ENCODE peak calls at places on chromosomes 6 and 20, in eight cellular contexts. One of them, this sample, is unnamed.

GRCh38 chr6:142015011-142015410 is 117.7 kb upstream of the GJE1 start:
- DNase-seq in Peyer's patch: no peak
- DNase-seq in GM20000: no peak
- DNase-seq in astrocyte of the cerebellum: no peak
- DNase-seq in dorsolateral prefrontal cortex: no peak
- DNase-seq in HCT116: peak
- DNase-seq in nephron progenitor cell: no peak
- DNase-seq in progenitor cell of endocrine pancreas: no peak
- DNase-seq in this sample: no peak

GRCh38 chr20:51385941-51386530 is 156.5 kb downstream of the NFATC2 start:
- DNase-seq in Peyer's patch: peak
- DNase-seq in GM20000: peak
- DNase-seq in astrocyte of the cerebellum: no peak
- DNase-seq in dorsolateral prefrontal cortex: no peak
- DNase-seq in HCT116: peak
- DNase-seq in nephron progenitor cell: no peak
- DNase-seq in progenitor cell of endocrine pancreas: no peak
- DNase-seq in this sample: no peak

GRCh38 chr6:111761783-111762312 is 111.4 kb downstream of the FYN start:
- DNase-seq in Peyer's patch: peak
- DNase-seq in GM20000: peak
- DNase-seq in astrocyte of the cerebellum: no peak
- DNase-seq in dorsolateral prefrontal cortex: no peak
- DNase-seq in HCT116: no peak
- DNase-seq in nephron progenitor cell: no peak
- DNase-seq in progenitor cell of endocrine pancreas: no peak
- DNase-seq in this sample: no peak

GRCh38 chr6:142958343-142958742 is 13.4 kb upstream of the HIVEP2 start:
- DNase-seq in Peyer's patch: no peak
- DNase-seq in GM20000: no peak
- DNase-seq in astrocyte of the cerebellum: no peak
- DNase-seq in dorsolateral prefrontal cortex: no peak
- DNase-seq in HCT116: no peak
- DNase-seq in nephron progenitor cell: no peak
- DNase-seq in progenitor cell of endocrine pancreas: no peak
- DNase-seq in this sample: no peak

GRCh38 chr6:16236648-16237199 is 1.7 kb upstream of the GMPR start:
- DNase-seq in Peyer's patch: peak
- DNase-seq in GM20000: peak
- DNase-seq in astrocyte of the cerebellum: peak
- DNase-seq in dorsolateral prefrontal cortex: no peak
- DNase-seq in HCT116: no peak
- DNase-seq in nephron progenitor cell: no peak
- DNase-seq in progenitor cell of endocrine pancreas: no peak
- DNase-seq in this sample: no peak

GRCh38 chr20:4113996-4114603 is 98.7 kb upstream of the RNF24 start:
- DNase-seq in Peyer's patch: no peak
- DNase-seq in GM20000: no peak
- DNase-seq in astrocyte of the cerebellum: no peak
- DNase-seq in dorsolateral prefrontal cortex: no peak
- DNase-seq in HCT116: no peak
- DNase-seq in nephron progenitor cell: no peak
- DNase-seq in progenitor cell of endocrine pancreas: no peak
- DNase-seq in this sample: no peak

GRCh38 chr6:17908831-17909230 is 78.6 kb downstream of the KIF13A start:
- DNase-seq in Peyer's patch: no peak
- DNase-seq in GM20000: no peak
- DNase-seq in astrocyte of the cerebellum: no peak
- DNase-seq in dorsolateral prefrontal cortex: no peak
- DNase-seq in HCT116: no peak
- DNase-seq in nephron progenitor cell: no peak
- DNase-seq in progenitor cell of endocrine pancreas: no peak
- DNase-seq in this sample: no peak

GRCh38 chr6:134516582-134516981 is 198.7 kb upstream of the SGK1 start:
- DNase-seq in Peyer's patch: no peak
- DNase-seq in GM20000: no peak
- DNase-seq in astrocyte of the cerebellum: no peak
- DNase-seq in dorsolateral prefrontal cortex: no peak
- DNase-seq in HCT116: no peak
- DNase-seq in nephron progenitor cell: no peak
- DNase-seq in progenitor cell of endocrine pancreas: no peak
- DNase-seq in this sample: no peak

GRCh38 chr20:61902213-61902869 is 163.3 kb downstream of the TAF4 start:
- DNase-seq in Peyer's patch: no peak
- DNase-seq in GM20000: no peak
- DNase-seq in astrocyte of the cerebellum: no peak
- DNase-seq in dorsolateral prefrontal cortex: no peak
- DNase-seq in HCT116: no peak
- DNase-seq in nephron progenitor cell: no peak
- DNase-seq in progenitor cell of endocrine pancreas: no peak
- DNase-seq in this sample: no peak

GRCh38 chr20:41392295-41392694 is 25.7 kb upstream of the EMILIN3 start:
- DNase-seq in Peyer's patch: no peak
- DNase-seq in GM20000: no peak
- DNase-seq in astrocyte of the cerebellum: no peak
- DNase-seq in dorsolateral prefrontal cortex: no peak
- DNase-seq in HCT116: no peak
- DNase-seq in nephron progenitor cell: no peak
- DNase-seq in progenitor cell of endocrine pancreas: no peak
- DNase-seq in this sample: no peak

GRCh38 chr6:35185302-35185681 is 28.5 kb upstream of the SCUBE3 start:
- DNase-seq in Peyer's patch: no peak
- DNase-seq in GM20000: no peak
- DNase-seq in astrocyte of the cerebellum: no peak
- DNase-seq in dorsolateral prefrontal cortex: no peak
- DNase-seq in HCT116: no peak
- DNase-seq in nephron progenitor cell: no peak
- DNase-seq in progenitor cell of endocrine pancreas: no peak
- DNase-seq in this sample: no peak

GRCh38 chr6:106520711-106521367 is 108.5 kb downstream of the RTN4IP1 start:
- DNase-seq in Peyer's patch: peak
- DNase-seq in GM20000: peak
- DNase-seq in astrocyte of the cerebellum: no peak
- DNase-seq in dorsolateral prefrontal cortex: no peak
- DNase-seq in HCT116: no peak
- DNase-seq in nephron progenitor cell: no peak
- DNase-seq in progenitor cell of endocrine pancreas: no peak
- DNase-seq in this sample: peak

GRCh38 chr20:8330785-8331699 is 199.0 kb downstream of the PLCB1 start:
- DNase-seq in Peyer's patch: no peak
- DNase-seq in GM20000: no peak
- DNase-seq in astrocyte of the cerebellum: no peak
- DNase-seq in dorsolateral prefrontal cortex: no peak
- DNase-seq in HCT116: no peak
- DNase-seq in nephron progenitor cell: peak
- DNase-seq in progenitor cell of endocrine pancreas: no peak
- DNase-seq in this sample: no peak

GRCh38 chr20:38175221-38176030 is 10.4 kb upstream of the TGM2 start:
- DNase-seq in Peyer's patch: no peak
- DNase-seq in GM20000: no peak
- DNase-seq in astrocyte of the cerebellum: no peak
- DNase-seq in dorsolateral prefrontal cortex: no peak
- DNase-seq in HCT116: no peak
- DNase-seq in nephron progenitor cell: peak
- DNase-seq in progenitor cell of endocrine pancreas: no peak
- DNase-seq in this sample: no peak

GRCh38 chr20:54345817-54346216 is 129.6 kb upstream of the DOK5 start:
- DNase-seq in Peyer's patch: no peak
- DNase-seq in GM20000: no peak
- DNase-seq in astrocyte of the cerebellum: no peak
- DNase-seq in dorsolateral prefrontal cortex: no peak
- DNase-seq in HCT116: no peak
- DNase-seq in nephron progenitor cell: no peak
- DNase-seq in progenitor cell of endocrine pancreas: no peak
- DNase-seq in this sample: no peak

GRCh38 chr20:25065625-25066338 is 7.8 kb upstream of the ACSS1 start:
- DNase-seq in Peyer's patch: peak
- DNase-seq in GM20000: peak
- DNase-seq in astrocyte of the cerebellum: peak
- DNase-seq in dorsolateral prefrontal cortex: peak
- DNase-seq in HCT116: peak
- DNase-seq in nephron progenitor cell: peak
- DNase-seq in progenitor cell of endocrine pancreas: no peak
- DNase-seq in this sample: peak

GRCh38 chr6:144862769-144863168 is 577.6 kb downstream of the UTRN start:
- DNase-seq in Peyer's patch: no peak
- DNase-seq in GM20000: no peak
- DNase-seq in astrocyte of the cerebellum: no peak
- DNase-seq in dorsolateral prefrontal cortex: no peak
- DNase-seq in HCT116: no peak
- DNase-seq in nephron progenitor cell: no peak
- DNase-seq in progenitor cell of endocrine pancreas: no peak
- DNase-seq in this sample: no peak

DNA sequence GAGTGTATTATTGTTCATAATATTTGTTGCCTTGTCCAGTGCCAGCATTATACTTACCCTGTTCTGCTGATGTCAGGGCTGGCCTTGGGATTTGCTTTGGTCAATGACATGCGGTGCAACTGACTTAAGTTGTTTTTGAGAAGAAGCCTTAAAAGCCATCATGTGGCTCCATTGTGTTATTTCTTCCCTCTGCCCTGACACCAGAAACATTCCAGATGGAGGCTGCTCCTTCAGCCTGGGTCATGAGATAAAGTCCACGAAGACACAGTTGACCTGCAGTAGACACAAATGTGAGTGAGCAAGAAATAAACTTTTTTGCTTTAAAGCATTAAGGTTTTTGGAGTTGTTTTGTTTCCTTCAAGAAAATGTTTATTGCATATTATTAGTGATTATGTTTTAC is 7.5 kb upstream of the HINT3 start:
- DNase-seq in Peyer's patch: no peak
- DNase-seq in GM20000: no peak
- DNase-seq in astrocyte of the cerebellum: no peak
- DNase-seq in dorsolateral prefrontal cortex: no peak
- DNase-seq in HCT116: no peak
- DNase-seq in nephron progenitor cell: no peak
- DNase-seq in progenitor cell of endocrine pancreas: no peak
- DNase-seq in this sample: no peak
- TF ChIP-seq CTCF in Peyer's patch: no peak
- TF ChIP-seq CTCF in GM20000: no peak
- TF ChIP-seq CTCF in astrocyte of the cerebellum: no peak
- TF ChIP-seq CTCF in dorsolateral prefrontal cortex: no peak
- TF ChIP-seq CTCF in HCT116: no peak
- TF ChIP-seq CTCF in nephron progenitor cell: no peak
- TF ChIP-seq CTCF in progenitor cell of endocrine pancreas: no peak
- TF ChIP-seq CTCF in this sample: no peak

DNA sequence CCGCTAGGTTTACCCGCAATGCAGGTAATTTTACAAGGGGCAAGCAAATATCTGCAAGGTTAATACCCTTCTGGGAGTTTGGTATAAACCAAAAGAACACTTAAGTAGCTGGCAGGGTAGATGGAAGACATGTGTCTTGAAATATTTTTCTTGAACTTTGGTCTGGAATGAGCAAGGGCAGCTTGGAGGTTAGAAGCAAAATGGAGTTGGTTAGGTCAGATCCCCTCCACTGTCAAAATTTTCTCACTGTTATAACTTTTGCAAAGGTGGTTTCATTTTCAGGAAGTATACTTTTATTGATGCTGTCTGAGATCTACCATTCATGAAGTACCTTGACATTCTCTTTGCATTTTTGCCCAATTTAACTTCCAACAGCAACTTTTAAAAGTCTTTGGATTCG is 13.3 kb upstream of the KIAA1586 start:
- DNase-seq in Peyer's patch: no peak
- DNase-seq in GM20000: no peak
- DNase-seq in astrocyte of the cerebellum: no peak
- DNase-seq in dorsolateral prefrontal cortex: no peak
- DNase-seq in HCT116: no peak
- DNase-seq in nephron progenitor cell: no peak
- DNase-seq in progenitor cell of endocrine pancreas: no peak
- DNase-seq in this sample: no peak
- TF ChIP-seq CTCF in Peyer's patch: no peak
- TF ChIP-seq CTCF in GM20000: no peak
- TF ChIP-seq CTCF in astrocyte of the cerebellum: no peak
- TF ChIP-seq CTCF in dorsolateral prefrontal cortex: no peak
- TF ChIP-seq CTCF in HCT116: no peak
- TF ChIP-seq CTCF in nephron progenitor cell: no peak
- TF ChIP-seq CTCF in progenitor cell of endocrine pancreas: no peak
- TF ChIP-seq CTCF in this sample: no peak

GRCh38 chr6:33616913-33617312 is 4.2 kb upstream of the ITPR3 start:
- DNase-seq in Peyer's patch: no peak
- DNase-seq in GM20000: no peak
- DNase-seq in astrocyte of the cerebellum: no peak
- DNase-seq in dorsolateral prefrontal cortex: no peak
- DNase-seq in HCT116: no peak
- DNase-seq in nephron progenitor cell: no peak
- DNase-seq in progenitor cell of endocrine pancreas: no peak
- DNase-seq in this sample: no peak

GRCh38 chr6:33620158-33620583 is 951 bp upstream of the ITPR3 start:
- DNase-seq in Peyer's patch: peak
- DNase-seq in GM20000: peak
- DNase-seq in astrocyte of the cerebellum: no peak
- DNase-seq in dorsolateral prefrontal cortex: no peak
- DNase-seq in HCT116: no peak
- DNase-seq in nephron progenitor cell: peak
- DNase-seq in progenitor cell of endocrine pancreas: no peak
- DNase-seq in this sample: peak

GRCh38 chr6:33621396-33622388 is 570 bp downstream of the ITPR3 start:
- DNase-seq in Peyer's patch: peak
- DNase-seq in GM20000: peak
- DNase-seq in astrocyte of the cerebellum: no peak
- DNase-seq in dorsolateral prefrontal cortex: no peak
- DNase-seq in HCT116: no peak
- DNase-seq in nephron progenitor cell: peak
- DNase-seq in progenitor cell of endocrine pancreas: no peak
- DNase-seq in this sample: no peak

GRCh38 chr6:33620584-33621395 is at the start of gene ITPR3:
- DNase-seq in Peyer's patch: peak
- DNase-seq in GM20000: peak
- DNase-seq in astrocyte of the cerebellum: peak
- DNase-seq in dorsolateral prefrontal cortex: no peak
- DNase-seq in HCT116: peak
- DNase-seq in nephron progenitor cell: peak
- DNase-seq in progenitor cell of endocrine pancreas: no peak
- DNase-seq in this sample: peak

DNA sequence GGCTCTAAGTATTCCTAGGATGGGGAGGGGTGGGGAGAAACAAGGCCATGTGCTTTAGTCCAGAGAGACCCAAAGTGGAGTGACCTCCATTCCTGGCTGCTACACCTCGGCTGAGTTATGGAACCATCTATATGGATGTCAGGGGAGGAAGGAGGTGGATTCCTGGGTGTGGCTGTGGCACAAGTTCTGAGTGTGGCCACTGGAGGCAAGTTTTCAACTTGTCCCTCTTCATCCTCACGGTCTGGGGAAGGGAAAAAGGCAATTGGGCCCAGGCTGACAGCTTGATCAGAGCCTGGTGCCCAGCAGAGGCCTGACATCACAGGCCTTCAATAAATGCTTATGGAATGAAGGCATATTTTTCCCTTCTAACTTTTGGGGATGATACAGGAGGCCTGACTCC is 2.0 kb upstream of the ITPR3 start:
- DNase-seq in Peyer's patch: no peak
- DNase-seq in GM20000: no peak
- DNase-seq in astrocyte of the cerebellum: no peak
- DNase-seq in dorsolateral prefrontal cortex: no peak
- DNase-seq in HCT116: no peak
- DNase-seq in nephron progenitor cell: no peak
- DNase-seq in progenitor cell of endocrine pancreas: no peak
- DNase-seq in this sample: no peak
- TF ChIP-seq CTCF in Peyer's patch: peak
- TF ChIP-seq CTCF in GM20000: no peak
- TF ChIP-seq CTCF in astrocyte of the cerebellum: no peak
- TF ChIP-seq CTCF in dorsolateral prefrontal cortex: no peak
- TF ChIP-seq CTCF in HCT116: peak
- TF ChIP-seq CTCF in nephron progenitor cell: no peak
- TF ChIP-seq CTCF in progenitor cell of endocrine pancreas: no peak
- TF ChIP-seq CTCF in this sample: no peak

GRCh38 chr6:159852877-159853276 is 37.9 kb upstream of the MAS1 start:
- DNase-seq in Peyer's patch: no peak
- DNase-seq in GM20000: peak
- DNase-seq in astrocyte of the cerebellum: no peak
- DNase-seq in dorsolateral prefrontal cortex: no peak
- DNase-seq in HCT116: no peak
- DNase-seq in nephron progenitor cell: no peak
- DNase-seq in progenitor cell of endocrine pancreas: no peak
- DNase-seq in this sample: no peak
- TF ChIP-seq CTCF in Peyer's patch: peak
- TF ChIP-seq CTCF in GM20000: no peak
- TF ChIP-seq CTCF in astrocyte of the cerebellum: no peak
- TF ChIP-seq CTCF in dorsolateral prefrontal cortex: no peak
- TF ChIP-seq CTCF in HCT116: no peak
- TF ChIP-seq CTCF in nephron progenitor cell: no peak
- TF ChIP-seq CTCF in progenitor cell of endocrine pancreas: peak
- TF ChIP-seq CTCF in this sample: no peak